ENCODE peak calls at places on chromosomes 6 and 20, in five cellular contexts. A is GM12865, H is foreskin fibroblast, U is GM10248, J is astrocyte of the spinal cord. S is an unnamed sample.

GRCh38 chr6:2643935-2644539 is 106.7 kb downstream of the MYLK4 start:
- DNase-seq in H (no peak), U (no peak), J (no peak), A (no peak), S (no peak)

GRCh38 chr6:41733707-41734665 is 1.4 kb downstream of the TFEB start:
- DNase-seq in J (peak), A (peak), U (peak), H (peak), S (peak)

GRCh38 chr6:169453221-169453620 is 199.6 kb upstream of the THBS2 start:
- DNase-seq in U (no peak), A (no peak), H (peak), J (no peak), S (no peak)

GRCh38 chr6:99789767-99790166 is 183.1 kb downstream of the PRDM13 start:
- DNase-seq in H (no peak), J (no peak), U (no peak), A (peak), S (no peak)

GRCh38 chr6:169234634-169235033 is 19.0 kb downstream of the THBS2 start:
- DNase-seq in J (no peak), U (no peak), H (no peak), A (no peak), S (peak)

GRCh38 chr20:24895898-24896658 is 53.0 kb upstream of the CST7 start:
- DNase-seq in U (no peak), J (no peak), H (no peak), A (no peak), S (no peak)

GRCh38 chr20:40511478-40511877 is 177.6 kb downstream of the MAFB start:
- DNase-seq in H (peak), A (no peak), J (peak), U (no peak), S (no peak)

GRCh38 chr6:44082872-44083321 is 44.4 kb downstream of the MRPL14 start:
- DNase-seq in J (no peak), A (no peak), H (no peak), U (no peak), S (no peak)

GRCh38 chr6:158220786-158221442 is 52.8 kb downstream of the GTF2H5 start:
- DNase-seq in A (peak), U (peak), J (peak), H (peak), S (no peak)

DNA sequence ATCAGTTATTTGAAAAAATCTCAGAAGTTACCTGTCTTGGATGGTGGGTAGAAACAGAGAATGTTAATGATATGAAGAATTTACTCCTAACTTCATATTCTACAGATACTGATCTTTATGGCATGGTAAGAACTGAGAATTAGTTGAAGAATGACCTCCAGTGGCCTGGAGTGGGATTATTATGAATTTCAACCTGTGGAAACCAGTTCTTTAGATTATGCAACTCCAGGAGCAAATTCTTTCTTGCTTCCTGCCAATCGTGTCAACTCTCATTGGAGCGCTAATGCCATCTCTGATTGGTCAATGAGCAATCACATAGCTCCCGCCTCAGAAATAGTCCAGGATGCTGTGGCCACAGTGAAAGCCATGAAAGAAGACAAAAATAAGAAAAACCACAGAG is 40.6 kb downstream of the LYRM2 start:
- DNase-seq in A (no peak), H (no peak), U (no peak), J (peak), S (no peak)
- TF ChIP-seq CTCF in A (no peak), H (no peak), U (peak), J (no peak), S (peak)

DNA sequence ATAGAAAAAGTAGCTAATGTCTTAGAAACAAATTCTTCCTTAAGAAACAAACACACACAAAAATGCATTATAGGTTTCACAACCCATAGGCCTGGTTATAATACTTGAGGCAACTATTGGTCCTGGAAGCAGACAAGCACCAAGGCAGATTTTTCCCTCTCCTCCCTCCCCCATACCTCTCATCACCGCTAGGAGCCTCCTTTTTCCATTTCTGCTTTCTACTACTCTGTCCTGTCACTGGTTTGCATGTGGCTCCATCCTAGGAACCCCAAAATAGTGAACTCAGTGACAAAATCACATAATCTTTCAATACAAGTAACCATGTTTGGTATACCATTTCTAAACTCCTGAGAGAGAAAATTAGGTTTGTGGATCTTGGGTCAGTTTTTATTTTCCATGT is 66.1 kb downstream of the HMGCLL1 start:
- DNase-seq in A (no peak), H (no peak), J (no peak), U (no peak), S (no peak)
- TF ChIP-seq CTCF in A (peak), H (no peak), J (no peak), U (no peak), S (no peak)

GRCh38 chr20:48425776-48426175 is 402.0 kb downstream of the PREX1 start:
- DNase-seq in U (no peak), A (no peak), H (no peak), J (no peak), S (no peak)
- TF ChIP-seq CTCF in U (no peak), A (no peak), H (no peak), J (no peak), S (no peak)

GRCh38 chr6:132165677-132166076 is 214.5 kb upstream of the CCN2 start:
- DNase-seq in H (no peak), J (no peak), U (no peak), A (no peak), S (no peak)

GRCh38 chr6:132161283-132161682 is 210.1 kb upstream of the CCN2 start:
- DNase-seq in J (peak), H (peak), A (peak), U (no peak), S (no peak)

GRCh38 chr6:132167966-132168365 is 216.8 kb upstream of the CCN2 start:
- DNase-seq in A (no peak), U (no peak), J (no peak), H (no peak), S (no peak)

GRCh38 chr6:132166670-132167069 is 215.5 kb upstream of the CCN2 start:
- DNase-seq in J (no peak), A (no peak), U (no peak), H (no peak), S (no peak)
- TF ChIP-seq CTCF in J (no peak), A (no peak), U (no peak), H (no peak), S (no peak)

DNA sequence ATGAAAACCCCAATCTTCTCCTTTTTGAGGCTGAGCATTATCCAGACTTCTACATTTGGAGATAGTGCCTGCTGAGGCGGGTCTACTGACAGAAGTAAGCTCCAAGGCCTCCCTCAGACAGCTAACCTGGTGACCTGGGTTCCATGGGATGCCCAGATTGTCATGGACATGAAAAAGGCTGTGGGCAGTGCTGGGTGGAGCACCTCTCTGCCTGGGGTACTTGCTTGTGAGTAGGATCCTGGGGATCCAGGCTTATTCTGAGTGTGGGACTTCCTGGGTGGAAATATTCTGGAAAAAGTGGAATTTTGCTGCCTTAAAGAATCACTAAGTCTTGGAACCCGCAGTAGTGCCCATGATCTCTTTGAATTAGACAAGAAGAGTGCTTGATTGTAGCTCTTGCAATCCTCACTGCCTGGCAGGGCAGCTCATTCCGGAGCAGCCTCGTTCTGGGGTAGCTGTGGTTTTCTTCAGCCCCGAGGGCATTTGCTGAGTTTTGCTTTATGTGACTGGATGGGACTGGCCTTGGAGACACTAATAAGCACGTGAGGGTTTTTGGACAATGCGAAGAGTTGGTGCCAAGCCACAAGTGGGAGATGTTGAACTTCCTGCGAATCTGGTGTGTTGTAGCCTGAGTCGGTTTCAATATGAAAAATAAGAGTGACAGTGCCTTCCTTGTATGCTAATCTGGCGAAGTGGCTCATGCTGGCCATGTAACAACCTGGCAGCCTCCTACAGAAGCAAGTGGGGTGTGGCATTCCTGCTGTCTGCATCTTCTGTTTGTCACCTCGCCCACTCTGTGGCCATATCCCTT is 28.2 kb downstream of the SNRNP48 start:
- DNase-seq in U (no peak), H (peak), J (peak), A (peak), S (no peak)
- TF ChIP-seq CTCF in U (no peak), H (no peak), J (no peak), A (no peak), S (peak)

GRCh38 chr20:3612795-3613560 is 50.2 kb downstream of the GFRA4 start:
- DNase-seq in U (no peak), J (no peak), A (no peak), H (peak), S (no peak)
- TF ChIP-seq CTCF in U (no peak), J (no peak), A (no peak), H (no peak), S (peak)

GRCh38 chr20:32508775-32509119 is 76.4 kb downstream of the NOL4L start:
- DNase-seq in H (no peak), A (no peak), U (no peak), J (no peak), S (no peak)

GRCh38 chr20:32510601-32511357 is 74.4 kb downstream of the NOL4L start:
- DNase-seq in A (no peak), U (peak), H (no peak), J (no peak), S (peak)

GRCh38 chr20:32507998-32508774 is 76.9 kb downstream of the NOL4L start:
- DNase-seq in U (no peak), A (no peak), J (no peak), H (no peak), S (peak)

GRCh38 chr20:32510120-32510600 is 75.0 kb downstream of the NOL4L start:
- DNase-seq in H (no peak), A (no peak), J (no peak), U (no peak), S (peak)

GRCh38 chr20:32509639-32510066 is 75.5 kb downstream of the NOL4L start:
- DNase-seq in U (no peak), J (no peak), A (no peak), H (no peak), S (peak)
- TF ChIP-seq CTCF in U (peak), J (peak), A (no peak), H (peak), S (peak)

GRCh38 chr6:159837511-159837910 is 37.4 kb downstream of the PNLDC1 start:
- DNase-seq in U (no peak), H (no peak), J (no peak), A (no peak), S (no peak)

GRCh38 chr6:159838020-159838744 is 38.1 kb downstream of the PNLDC1 start:
- DNase-seq in A (no peak), H (no peak), U (no peak), J (no peak), S (no peak)

GRCh38 chr6:159837141-159837490 is 37.0 kb downstream of the PNLDC1 start:
- DNase-seq in J (no peak), A (no peak), U (peak), H (no peak), S (no peak)

GRCh38 chr6:159844737-159845645 is 44.9 kb downstream of the PNLDC1 start:
- DNase-seq in H (no peak), J (no peak), U (no peak), A (no peak), S (no peak)

DNA sequence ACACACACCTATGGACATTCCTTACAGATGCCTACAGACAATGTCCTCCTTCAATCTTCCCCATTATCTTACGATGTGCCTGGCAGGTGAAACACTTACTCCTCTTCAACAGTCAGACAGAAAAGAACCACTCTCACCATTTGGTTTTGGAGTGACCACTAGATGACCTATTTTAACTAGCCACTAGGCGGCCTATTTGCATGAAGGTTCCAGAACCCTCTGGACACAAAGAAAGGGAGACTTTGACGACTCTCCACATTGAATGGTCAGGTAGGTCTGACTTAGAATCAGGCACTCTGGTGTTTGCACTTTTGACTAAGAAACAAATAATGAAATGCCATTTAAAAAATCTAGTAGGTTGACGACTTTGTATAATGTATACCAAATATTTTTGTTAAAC is 42.0 kb downstream of the PNLDC1 start:
- DNase-seq in J (no peak), H (no peak), U (no peak), A (peak), S (no peak)
- TF ChIP-seq CTCF in J (peak), H (peak), U (no peak), A (no peak), S (peak)

DNA sequence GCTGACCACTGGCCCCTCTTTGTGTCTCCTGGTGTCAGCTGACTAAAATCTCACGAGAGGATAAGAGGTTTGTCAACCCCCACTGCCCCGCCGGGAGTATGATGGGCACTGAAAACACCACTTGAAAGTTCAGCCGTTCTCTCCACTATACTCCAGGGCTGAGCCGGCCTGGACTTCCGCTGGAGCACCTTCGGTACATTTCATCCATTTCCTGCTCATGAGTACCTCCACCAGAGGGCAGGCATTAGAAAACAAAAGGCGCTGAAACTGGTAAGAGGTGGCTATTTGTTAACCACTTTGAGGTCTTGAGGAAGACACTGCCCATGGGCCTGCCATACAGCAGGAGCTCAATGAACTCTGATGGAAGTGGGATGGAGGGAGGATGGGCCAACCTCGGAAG is 17.9 kb upstream of the ANKRD60 start:
- DNase-seq in J (peak), H (no peak), A (no peak), U (no peak), S (no peak)
- TF ChIP-seq CTCF in J (peak), H (peak), A (no peak), U (no peak), S (peak)